ENCODE peak calls at places on chromosome 9, in ten cellular contexts. T, X, E, Y, B, K, W, G, O and Z are unnamed samples.

GRCh38 chr9:104923740-104924139 is 4.2 kb downstream of the ABCA1 start:
- DNase-seq in T (no peak), X (no peak), E (peak; percentile 16), Y (no peak), B (no peak), K (no peak), W (no peak), G (no peak), O (no peak), Z (no peak)

GRCh38 chr9:37407468-37407867 is 15.0 kb upstream of the GRHPR start:
- DNase-seq in T (no peak), X (no peak), E (no peak), Y (no peak), B (no peak), K (no peak), W (peak; percentile 43), G (no peak), O (no peak), Z (no peak)

GRCh38 chr9:18190671-18191374 is 283.1 kb upstream of the ADAMTSL1 start:
- DNase-seq in T (no peak), X (no peak), E (no peak), Y (no peak), B (no peak), K (no peak), W (no peak), G (no peak), O (no peak), Z (no peak)

GRCh38 chr9:86512929-86513328 is 158.7 kb upstream of the TUT7 start:
- DNase-seq in T (peak; percentile 34), X (no peak), E (no peak), Y (no peak), B (no peak), K (no peak), W (no peak), G (no peak), O (no peak), Z (no peak)

GRCh38 chr9:130689937-130690700 is 3.5 kb upstream of the EXOSC2 start:
- DNase-seq in T (peak; percentile 96), X (peak; percentile 96), E (no peak), Y (peak; percentile 94), B (no peak), K (no peak), W (peak; percentile 93), G (no peak), O (peak; percentile 78), Z (no peak)

GRCh38 chr9:21078702-21079101 is 960 bp upstream of the IFNB1 start:
- DNase-seq in T (peak; percentile 14), X (no peak), E (no peak), Y (no peak), B (no peak), K (no peak), W (no peak), G (no peak), O (no peak), Z (no peak)

GRCh38 chr9:84851935-84852585 is 182.5 kb downstream of the NTRK2 start:
- DNase-seq in T (peak; percentile 78), X (peak; percentile 91), E (no peak), Y (peak; percentile 2), B (no peak), K (no peak), W (peak; percentile 49), G (no peak), O (peak; percentile 15), Z (peak; percentile 34)

GRCh38 chr9:18543406-18543965 is 69.5 kb downstream of the ADAMTSL1 start:
- DNase-seq in T (peak; percentile 94), X (peak; percentile 51), E (no peak), Y (peak; percentile 64), B (no peak), K (no peak), W (no peak), G (no peak), O (no peak), Z (no peak)

GRCh38 chr9:94449486-94449885 is 105.4 kb upstream of the PCAT7 start:
- DNase-seq in T (no peak), X (no peak), E (no peak), Y (no peak), B (no peak), K (no peak), W (no peak), G (no peak), O (no peak), Z (no peak)

GRCh38 chr9:85744481-85744880 is 2.7 kb upstream of the AGTPBP1 start:
- DNase-seq in T (no peak), X (no peak), E (no peak), Y (no peak), B (no peak), K (no peak), W (no peak), G (no peak), O (no peak), Z (no peak)